ENCODE peak calls at places on chromosomes 4 and X, in ten cellular contexts. J, Z, A, V, S, R, Q, F, H and D are unnamed samples. For H3K9me3, the result is how much of the 10 kb centered on the place peaks cover.

GRCh38 chrX:6257025-6257424 is 28.4 kb upstream of the NLGN4X start:
- DNase-seq in Z (no peak), V (no peak), S (no peak), F (no peak), J (no peak), H (no peak), R (no peak), Q (no peak), A (no peak), D (no peak)

GRCh38 chrX:130772313-130773140 is 130.5 kb downstream of the ENOX2 start:
- DNase-seq in Z (no peak), F (no peak), R (peak), S (no peak), H (peak), J (peak), Q (peak), V (peak), A (no peak), D (peak)

GRCh38 chrX:97691901-97692455 is 808.3 kb downstream of the RPA4 start:
- DNase-seq in H (no peak), J (no peak), Z (no peak), V (no peak), Q (no peak), A (peak), R (no peak), F (no peak), S (no peak), D (no peak)

GRCh38 chr4:21802406-21802805 is 146.2 kb downstream of the KCNIP4 start:
- DNase-seq in Q (peak), H (no peak), F (no peak), V (peak), J (peak), R (peak), S (no peak), Z (no peak), A (peak), D (no peak)

GRCh38 chr4:65007841-65008439 is 598.7 kb upstream of the TECRL start:
- DNase-seq in Q (peak), Z (no peak), A (peak), V (peak), R (peak), J (peak), F (peak), H (no peak), S (peak), D (peak)

GRCh38 chr4:146486565-146486964 is 35.2 kb downstream of the SLC10A7 start:
- DNase-seq in H (no peak), R (no peak), Q (no peak), V (no peak), A (no peak), J (no peak), F (no peak), Z (peak), S (no peak), D (no peak)

GRCh38 chr4:121654738-121655137 is 42.0 kb downstream of the ANXA5 start:
- DNase-seq in H (no peak), F (peak), R (no peak), Z (peak), Q (no peak), V (no peak), A (no peak), S (no peak), J (no peak), D (no peak)

GRCh38 chrX:77528034-77528433 is 80.8 kb downstream of the FGF16 start:
- DNase-seq in V (no peak), H (no peak), A (no peak), J (no peak), Z (no peak), Q (no peak), R (no peak), S (no peak), F (no peak), D (no peak)

GRCh38 chr4:106315476-106315967 is 487 bp downstream of the TBCK start:
- DNase-seq in A (no peak), R (peak), J (peak), F (peak), Q (peak), S (peak), H (peak), V (no peak), Z (no peak), D (peak)

GRCh38 chrX:81337805-81338204 is 135.9 kb downstream of the SH3BGRL start:
- DNase-seq in F (no peak), Z (no peak), S (no peak), R (no peak), H (no peak), Q (no peak), A (no peak), J (no peak), V (no peak), D (no peak)

GRCh38 chr4:184845367-184846011 is 19.7 kb upstream of the ACSL1 start:
- DNase-seq in Z (no peak), F (no peak), H (peak), R (peak), V (no peak), Q (peak), S (peak), A (no peak), J (peak), D (peak)

GRCh38 chr4:22071749-22072148 is 123.2 kb upstream of the KCNIP4 start:
- DNase-seq in V (no peak), J (peak), H (no peak), Z (no peak), Q (peak), S (peak), A (no peak), F (no peak), R (peak), D (no peak)

GRCh38 chr4:108417923-108418322 is 202.5 kb upstream of the RPL34 start:
- DNase-seq in J (peak), Z (no peak), A (no peak), S (no peak), V (no peak), R (peak), H (peak), Q (no peak), F (no peak), D (no peak)

GRCh38 chr4:87633239-87633638 is 16.8 kb upstream of the DMP1 start:
- DNase-seq in H (peak), Q (no peak), A (peak), R (peak), Z (no peak), J (peak), V (peak), S (no peak), F (no peak), D (no peak)

DNA sequence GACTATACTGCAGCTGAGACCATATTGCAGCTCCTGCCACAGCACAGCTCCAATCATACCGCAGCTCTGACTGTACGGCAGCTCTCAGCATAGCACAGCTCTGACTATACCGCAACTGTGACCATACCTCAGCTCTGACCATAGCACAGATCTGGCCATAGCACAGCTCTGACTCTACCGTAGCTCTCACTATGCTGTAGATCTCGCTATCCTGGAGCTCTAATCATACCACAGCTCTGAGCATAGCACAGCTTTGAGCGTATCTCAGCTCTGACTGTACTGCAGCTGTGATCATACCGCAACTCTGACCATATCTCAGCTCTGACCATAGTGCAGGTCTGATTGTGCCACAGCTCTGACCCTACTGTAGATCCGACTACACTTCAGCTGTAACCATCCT is 139.2 kb downstream of the ASMT start:
- DNase-seq in V (no peak), Q (no peak), S (no peak), F (no peak), J (peak), R (peak), H (no peak), Z (no peak), A (no peak), D (no peak)
- H3K9me3 ChIP-seq in V (under half), Q (under half), S (under half), F (under half), J (under half), R (under half), H (under half), Z (under half), A (under half), D (under half)

GRCh38 chrX:17737707-17738001 is 361 bp downstream of the SCML1 start:
- DNase-seq in Z (no peak), Q (no peak), A (peak), H (no peak), J (no peak), R (no peak), V (no peak), F (no peak), S (peak), D (no peak)

GRCh38 chrX:17738002-17738713 is 865 bp downstream of the SCML1 start:
- DNase-seq in J (peak), Z (no peak), V (peak), F (no peak), H (peak), R (peak), S (peak), Q (peak), A (peak), D (peak)

GRCh38 chrX:17735396-17735795 is 1.9 kb upstream of the SCML1 start:
- DNase-seq in Q (no peak), R (no peak), S (no peak), J (peak), Z (no peak), H (no peak), V (no peak), F (no peak), A (no peak), D (no peak)

GRCh38 chrX:17736856-17737706 is at the start of gene SCML1:
- DNase-seq in R (peak), Q (peak), H (peak), Z (peak), V (peak), F (no peak), A (peak), S (peak), J (peak), D (peak)

GRCh38 chrX:17736478-17736855 is 826 bp upstream of the SCML1 start:
- DNase-seq in J (peak), F (no peak), A (no peak), Z (no peak), H (no peak), R (no peak), S (no peak), Q (no peak), V (no peak), D (no peak)
- H3K4me2 ChIP-seq in J (peak), F (no peak), A (peak), Z (peak), H (peak), R (no peak), S (peak), Q (no peak), V (peak), D (peak)

GRCh38 chrX:100924370-100924769 is 4.3 kb downstream of the XKRX start:
- DNase-seq in F (no peak), V (no peak), H (no peak), Z (no peak), A (no peak), S (no peak), J (no peak), Q (no peak), R (no peak), D (no peak)
- H3K27ac ChIP-seq in F (no peak), V (no peak), H (no peak), Z (no peak), A (no peak), S (no peak), J (no peak), Q (no peak), R (no peak), D (no peak)

DNA sequence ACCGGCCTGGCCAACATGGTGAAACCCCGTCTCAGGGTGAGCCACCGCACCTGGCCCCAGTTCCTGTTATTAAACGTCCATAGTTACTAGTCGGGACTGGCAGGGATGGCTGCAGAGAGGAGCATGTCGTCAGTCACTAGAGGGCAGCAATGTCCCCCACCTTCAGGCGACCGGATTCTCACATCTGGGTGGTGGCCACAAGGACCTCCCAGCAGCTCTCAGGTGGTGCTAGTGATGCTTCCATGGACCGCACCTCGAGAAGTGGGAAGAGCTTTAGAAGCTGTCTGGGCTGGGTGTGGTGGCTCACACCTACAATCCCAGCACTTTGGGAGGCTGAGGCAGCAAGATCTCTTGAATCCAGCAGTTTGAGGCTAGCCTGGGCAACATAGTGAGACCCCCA is 13.3 kb upstream of the IL3RA start:
- DNase-seq in Q (no peak), S (peak), Z (peak), V (peak), J (peak), R (no peak), A (peak), F (peak), H (no peak), D (peak)
- H3K9me3 ChIP-seq in Q (under half), S (under half), Z (under half), V (under half), J (under half), R (under half), A (under half), F (under half), H (under half), D (under half)